ENCODE peak calls at places on chromosome 12, in seven cellular contexts. Z, F, N, E, L, C and T are unnamed samples.

GRCh38 chr12:113196996-113197395 is 11.5 kb downstream of the RITA1 start:
- DNase-seq in Z (peak), F (peak), N (peak), E (no peak), L (peak), C (peak), T (peak)

GRCh38 chr12:71159260-71159659 is 1.5 kb upstream of the TSPAN8 start:
- DNase-seq in Z (no peak), F (no peak), N (no peak), E (no peak), L (no peak), C (no peak), T (no peak)

GRCh38 chr12:104381721-104382480 is 74.8 kb upstream of the CHST11 start:
- DNase-seq in Z (peak), F (peak), N (peak), E (peak), L (peak), C (peak), T (peak)

GRCh38 chr12:91367234-91367849 is 184.7 kb upstream of the DCN start:
- DNase-seq in Z (peak), F (no peak), N (peak), E (no peak), L (no peak), C (no peak), T (peak)

GRCh38 chr12:78419513-78419912 is 445.1 kb upstream of the SYT1 start:
- DNase-seq in Z (no peak), F (no peak), N (no peak), E (no peak), L (no peak), C (no peak), T (no peak)

GRCh38 chr12:45619736-45620135 is 109.8 kb upstream of the ARID2 start:
- DNase-seq in Z (no peak), F (no peak), N (no peak), E (no peak), L (no peak), C (no peak), T (no peak)

GRCh38 chr12:106769546-106769945 is 4.9 kb upstream of the RIC8B start:
- DNase-seq in Z (peak), F (no peak), N (peak), E (no peak), L (no peak), C (no peak), T (no peak)

GRCh38 chr12:113298861-113299545 is 35.9 kb downstream of the SLC8B1 start:
- DNase-seq in Z (peak), F (no peak), N (peak), E (peak), L (no peak), C (no peak), T (no peak)

GRCh38 chr12:2113501-2113912 is 60.7 kb downstream of the CACNA1C start:
- DNase-seq in Z (no peak), F (no peak), N (no peak), E (no peak), L (no peak), C (no peak), T (no peak)

GRCh38 chr12:117097159-117097558 is 2.1 kb downstream of the TESC start:
- DNase-seq in Z (no peak), F (no peak), N (no peak), E (no peak), L (no peak), C (no peak), T (no peak)

GRCh38 chr12:127060310-127060847 is 1206.6 kb upstream of the TMEM132C start:
- DNase-seq in Z (no peak), F (no peak), N (no peak), E (no peak), L (no peak), C (no peak), T (no peak)

GRCh38 chr12:30824311-30824710 is 69.6 kb upstream of the CAPRIN2 start:
- DNase-seq in Z (no peak), F (no peak), N (no peak), E (no peak), L (no peak), C (no peak), T (no peak)

GRCh38 chr12:24560867-24561266 is 388.0 kb downstream of the BCAT1 start:
- DNase-seq in Z (no peak), F (no peak), N (no peak), E (no peak), L (no peak), C (no peak), T (no peak)

GRCh38 chr12:31220633-31221565 is 105.1 kb downstream of the SINHCAF start:
- DNase-seq in Z (no peak), F (no peak), N (peak), E (no peak), L (no peak), C (no peak), T (peak)

GRCh38 chr12:71237128-71237527 is 79.3 kb upstream of the TSPAN8 start:
- DNase-seq in Z (no peak), F (no peak), N (no peak), E (no peak), L (no peak), C (no peak), T (no peak)

GRCh38 chr12:40688085-40688725 is 4.0 kb upstream of the CNTN1 start:
- DNase-seq in Z (no peak), F (no peak), N (no peak), E (no peak), L (no peak), C (no peak), T (no peak)

GRCh38 chr12:116200812-116201211 is 76.7 kb downstream of the MED13L start:
- DNase-seq in Z (no peak), F (no peak), N (peak), E (no peak), L (no peak), C (no peak), T (peak)

GRCh38 chr12:2550470-2551090 is 244.2 kb upstream of the FKBP4 start:
- DNase-seq in Z (no peak), F (no peak), N (no peak), E (no peak), L (no peak), C (no peak), T (no peak)

GRCh38 chr12:34404377-34405285 is 382.3 kb downstream of the ALG10 start:
- DNase-seq in Z (no peak), F (no peak), N (no peak), E (peak), L (peak), C (no peak), T (no peak)

GRCh38 chr12:47791351-47791746 is 18.3 kb downstream of the SLC48A1 start:
- DNase-seq in Z (no peak), F (no peak), N (no peak), E (no peak), L (no peak), C (no peak), T (no peak)

GRCh38 chr12:97375310-97375709 is 87.3 kb upstream of the RMST start:
- DNase-seq in Z (no peak), F (no peak), N (no peak), E (no peak), L (no peak), C (no peak), T (no peak)

GRCh38 chr12:93061414-93062099 is 132.5 kb upstream of the EEA1 start:
- DNase-seq in Z (no peak), F (no peak), N (no peak), E (no peak), L (no peak), C (no peak), T (no peak)

GRCh38 chr12:47808049-47808448 is 11.7 kb downstream of the HDAC7 start:
- DNase-seq in Z (no peak), F (peak), N (peak), E (no peak), L (no peak), C (peak), T (peak)

GRCh38 chr12:76460807-76461206 is 98.8 kb downstream of the OSBPL8 start:
- DNase-seq in Z (no peak), F (no peak), N (no peak), E (no peak), L (no peak), C (no peak), T (no peak)

GRCh38 chr12:111570090-111570961 is 28.8 kb downstream of the ATXN2 start:
- DNase-seq in Z (peak), F (no peak), N (peak), E (no peak), L (no peak), C (no peak), T (peak)